ENCODE peak calls at places on chromosomes 2 and 18, in six cellular contexts. U is NCI-H2171 treated with DMSO at 0.1 percent for 48 hours; A is cardiac fibroblast; T is activated CD8-positive, alpha-beta memory T cell treated with anti-CD3 and anti-CD28 coated beads for 4 hours; Y is H7; N is effector memory CD4-positive, alpha-beta T cell. G is an unnamed sample.

GRCh38 chr2:69815717-69816116 is 13.7 kb upstream of the GMCL1 start:
- DNase-seq in U (no peak), A (no peak), T (no peak), Y (peak; percentile 10), N (no peak), G (no peak)

GRCh38 chr2:47072018-47072691 is 83.0 kb downstream of the STPG4 start:
- DNase-seq in U (no peak), A (peak; percentile 98), T (no peak), Y (peak; percentile 78), N (no peak), G (no peak)

GRCh38 chr2:20016346-20016745 is 3.9 kb upstream of the MATN3 start:
- DNase-seq in U (no peak), A (no peak), T (no peak), Y (peak; percentile 50), N (no peak), G (no peak)

GRCh38 chr18:26738706-26739105 is 126.8 kb downstream of the AQP4 start:
- DNase-seq in U (no peak), A (no peak), T (no peak), Y (no peak), N (no peak), G (no peak)

GRCh38 chr2:65366595-65367125 is 65.7 kb downstream of the SPRED2 start:
- DNase-seq in U (no peak), A (peak; percentile 98), T (peak; percentile 7), Y (no peak), N (no peak), G (no peak)

GRCh38 chr2:189199797-189200196 is 20.2 kb upstream of the COL5A2 start:
- DNase-seq in U (no peak), A (no peak), T (no peak), Y (peak; percentile 34), N (no peak), G (no peak)

GRCh38 chr2:119476301-119477117 is 44.9 kb downstream of the TMEM37 start:
- DNase-seq in U (peak; percentile 18), A (peak; percentile 67), T (peak; percentile 7), Y (peak; percentile 89), N (no peak), G (peak; percentile 54)

GRCh38 chr2:75788925-75789324 is 78.2 kb upstream of the GCFC2 start:
- DNase-seq in U (no peak), A (no peak), T (no peak), Y (no peak), N (no peak), G (no peak)

GRCh38 chr2:230906471-230907230 is 18.4 kb downstream of the GPR55 start:
- DNase-seq in U (no peak), A (no peak), T (no peak), Y (no peak), N (no peak), G (no peak)

GRCh38 chr2:239001794-239002193 is 153.9 kb downstream of the TWIST2 start:
- DNase-seq in U (no peak), A (no peak), T (no peak), Y (peak; percentile 22), N (no peak), G (no peak)

GRCh38 chr2:100195942-100196341 is 53.6 kb upstream of the AFF3 start:
- DNase-seq in U (no peak), A (no peak), T (no peak), Y (no peak), N (no peak), G (no peak)

GRCh38 chr2:174485763-174486613 is 841 bp downstream of the GPR155 start:
- DNase-seq in U (peak; percentile 85), A (peak; percentile 38), T (no peak), Y (peak; percentile 46), N (no peak), G (no peak)

GRCh38 chr2:227043981-227044380 is 120.0 kb downstream of the COL4A4 start:
- DNase-seq in U (no peak), A (no peak), T (no peak), Y (no peak), N (no peak), G (no peak)

G was measured in iPS DF 19.7.